ENCODE peak calls at places on chromosomes 4 and X, in seven cellular contexts. Z is uterus, E is ovary, F is body of pancreas, C is suprapubic skin, T is gastrocnemius medialis, V is HepG2. Y is an unnamed sample. For H3K4me1, the result is how much of the 10 kb centered on the place peaks cover.

GRCh38 chr4:182492456-182492855 is 249.3 kb downstream of the TENM3 start:
- DNase-seq in V (no peak), C (no peak), E (no peak), T (no peak), Z (no peak), F (no peak), Y (no peak)

GRCh38 chr4:65654976-65655375 is 15.3 kb downstream of the EPHA5 start:
- DNase-seq in Z (no peak), E (no peak), F (no peak), C (no peak), T (no peak), V (no peak), Y (no peak)

GRCh38 chr4:31290836-31291235 is 570.7 kb downstream of the PCDH7 start:
- DNase-seq in F (no peak), Z (no peak), V (no peak), E (no peak), C (no peak), T (no peak), Y (no peak)

GRCh38 chr4:170089743-170090666 is at the start of gene AADAT:
- DNase-seq in Z (peak), E (peak), F (peak), T (peak), C (peak), V (peak), Y (peak)

GRCh38 chr4:78293841-78294301 is 236.7 kb downstream of the FRAS1 start:
- DNase-seq in Z (no peak), F (no peak), V (no peak), E (no peak), C (no peak), T (no peak), Y (no peak)

GRCh38 chrX:110125435-110125834 is 122.5 kb downstream of the TMEM164 start:
- DNase-seq in C (no peak), F (no peak), V (peak), E (no peak), Z (no peak), T (no peak), Y (no peak)

GRCh38 chrX:70281951-70282350 is at the start of gene RAB41:
- DNase-seq in E (no peak), C (no peak), Z (no peak), F (no peak), T (no peak), V (no peak), Y (no peak)

GRCh38 chr4:113292371-113293042 is 243.1 kb downstream of the ANK2 start:
- DNase-seq in V (no peak), T (no peak), C (no peak), Z (peak), F (no peak), E (peak), Y (peak)

DNA sequence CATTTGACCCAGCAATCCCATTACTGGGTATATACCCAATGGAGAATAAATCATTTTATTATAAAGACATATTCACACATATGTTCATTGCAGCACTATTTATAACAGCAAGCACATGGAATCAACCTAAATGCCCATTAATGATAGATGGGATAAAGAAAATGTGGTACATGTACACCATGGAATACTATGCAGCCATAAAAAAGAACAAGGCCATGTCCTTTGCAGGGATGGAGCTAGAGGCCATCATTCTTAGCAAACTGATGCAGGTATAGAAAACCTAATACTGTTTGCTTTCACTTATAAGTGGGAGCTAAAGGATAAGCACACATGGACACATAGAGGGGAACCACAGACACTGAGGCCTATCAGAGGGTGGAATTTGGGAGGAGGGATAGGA is 22.6 kb downstream of the RASSF6 start:
- DNase-seq in F (no peak), E (no peak), V (no peak), C (no peak), Z (no peak), T (no peak), Y (no peak)
- TF ChIP-seq CTCF in F (no peak), E (no peak), V (no peak), C (no peak), Z (no peak), T (no peak), Y (no peak)

DNA sequence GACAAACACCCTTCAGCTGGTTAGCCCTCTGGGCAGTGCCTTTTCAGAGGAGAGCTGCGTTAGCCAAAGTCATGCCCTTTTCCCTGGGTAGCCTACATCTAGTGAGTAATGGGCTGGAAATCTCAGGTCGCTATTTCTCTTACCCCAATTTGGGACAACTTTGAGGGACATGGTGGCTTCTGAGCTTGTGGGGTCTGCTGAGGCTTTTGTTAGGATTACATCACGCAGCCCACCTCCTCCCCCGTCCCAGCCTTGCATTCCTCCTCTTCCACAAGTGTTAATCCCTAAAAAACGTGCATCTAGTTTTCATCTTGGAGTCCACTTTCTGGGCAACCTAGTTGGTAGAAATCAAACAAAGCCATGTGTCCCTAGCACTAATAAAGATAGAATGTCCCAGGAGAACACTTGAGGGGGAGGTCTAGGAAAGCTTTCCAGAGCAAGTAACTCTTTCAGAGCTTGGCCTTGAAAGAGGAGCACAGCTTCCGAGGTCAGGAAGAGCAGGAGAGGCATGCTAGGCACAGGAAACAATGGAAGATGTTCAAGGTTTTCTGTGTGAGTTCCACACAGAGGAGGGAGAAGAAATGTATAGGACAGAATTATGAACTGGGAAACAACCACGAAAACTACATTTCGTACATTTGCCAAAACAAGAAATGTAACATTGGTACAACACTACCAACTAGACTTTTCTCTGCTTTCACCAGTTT is 2.8 kb downstream of the MRFAP1 start:
- DNase-seq in C (no peak), V (no peak), Z (no peak), E (no peak), T (no peak), F (no peak), Y (no peak)
- TF ChIP-seq POLR2A in C (no peak), V (peak), Z (no peak), E (no peak), T (no peak), F (no peak), Y (no peak)

DNA sequence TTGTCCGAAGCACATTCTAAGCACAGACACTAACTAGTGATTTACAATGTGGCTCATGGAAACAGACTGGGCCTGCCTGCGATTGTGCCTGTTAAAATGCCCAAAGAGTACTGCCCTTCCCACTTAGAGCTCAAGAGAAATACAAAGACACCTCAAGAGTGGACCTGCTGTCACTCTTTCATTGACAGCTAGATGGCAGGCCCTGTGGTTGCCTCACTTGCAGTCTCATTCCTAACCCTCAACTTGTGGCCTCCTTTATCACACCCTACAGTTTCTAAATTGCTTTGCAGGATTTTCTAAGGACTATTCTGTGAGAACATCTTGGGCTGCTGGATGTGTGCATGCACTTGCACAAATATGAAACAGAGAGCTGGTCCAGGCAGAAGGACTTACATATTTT is 331.0 kb upstream of the EMCN start:
- DNase-seq in Z (no peak), T (no peak), F (no peak), E (no peak), V (no peak), C (no peak), Y (no peak)
- H3K4me1 ChIP-seq in Z (under half), T (under half), F (under half), E (under half), V (under half), C (under half), Y (under half)

GRCh38 chrX:10722804-10723364 is 102.5 kb upstream of the MID1 start:
- DNase-seq in Z (peak), C (peak), V (no peak), F (peak), E (peak), T (peak), Y (peak)
- TF ChIP-seq CTCF in Z (peak), C (peak), V (no peak), F (peak), E (peak), T (no peak), Y (peak)

GRCh38 chrX:49310371-49310770 is 6.9 kb downstream of the GAGE10 start:
- DNase-seq in Z (no peak), C (no peak), V (no peak), F (no peak), T (no peak), E (no peak), Y (no peak)

GRCh38 chrX:49308604-49309269 is 5.3 kb downstream of the GAGE10 start:
- DNase-seq in E (peak), Z (peak), C (no peak), F (no peak), V (no peak), T (no peak), Y (no peak)

DNA sequence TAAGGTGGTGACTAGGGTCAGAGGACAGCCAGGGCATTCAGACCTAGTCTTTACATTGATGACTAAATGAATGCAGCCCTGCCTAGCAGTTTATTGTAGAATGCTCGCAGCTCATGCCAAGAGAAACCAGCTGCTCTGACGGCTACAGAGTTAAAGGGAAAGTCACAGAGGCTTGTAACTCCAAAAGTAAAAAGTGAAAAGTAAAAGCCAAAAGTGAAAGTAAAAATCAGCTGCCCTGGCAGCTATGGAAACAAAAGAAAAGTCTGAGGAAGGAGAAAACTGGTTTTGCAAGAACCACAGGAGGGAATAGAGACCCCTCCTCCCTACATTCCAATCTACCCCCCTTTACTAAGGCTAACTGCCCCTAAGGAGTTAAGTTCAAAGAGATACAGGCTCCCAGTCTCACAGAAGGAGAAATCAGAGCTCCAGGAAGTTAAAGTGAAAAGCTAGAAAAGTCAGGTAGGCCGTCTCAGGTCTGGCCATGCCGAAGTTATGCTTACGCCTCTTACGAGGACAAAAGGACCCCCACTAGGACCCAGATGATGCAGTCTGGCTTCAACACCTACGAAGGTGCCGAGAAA is 6.0 kb downstream of the GAGE10 start:
- DNase-seq in E (no peak), T (no peak), Z (no peak), C (no peak), V (no peak), F (no peak), Y (no peak)
- TF ChIP-seq POLR2A in E (no peak), T (no peak), Z (no peak), C (no peak), V (no peak), F (no peak), Y (no peak)

GRCh38 chrX:38880460-38880859 is 79.2 kb downstream of the MID1IP1 start:
- DNase-seq in F (no peak), C (no peak), T (no peak), V (peak), E (no peak), Z (no peak), Y (no peak)
- H3K4me1 ChIP-seq in F (under half), C (under half), T (under half), V (under half), E (under half), Z (under half), Y (under half)

Y was measured in sigmoid colon.